ENCODE peak calls at places on chromosomes 16 and 17, in five cellular contexts. O is cortex of kidney; Q is amniotic epithelial cell; Y is mesenteric fat pad; S is stimulated activated naive CD4-positive, alpha-beta T cell. T is an unnamed sample.

GRCh38 chr17:36861531-36861930 is 75.7 kb upstream of the LHX1 start:
- DNase-seq in O (no peak), S (no peak), Y (no peak), Q (no peak), T (no peak)

GRCh38 chr17:44269795-44270320 is 1.9 kb upstream of the SLC4A1 start:
- DNase-seq in O (no peak), Y (no peak), S (no peak), Q (no peak), T (no peak)

GRCh38 chr17:14499976-14500375 is 199.1 kb downstream of the HS3ST3B1 start:
- DNase-seq in S (no peak), Y (no peak), Q (no peak), O (no peak), T (no peak)

GRCh38 chr16:75087040-75087979 is 29.3 kb downstream of the LDHD start:
- DNase-seq in S (no peak), Q (peak), O (no peak), Y (no peak), T (no peak)

GRCh38 chr16:21264226-21265036 is 13.7 kb downstream of the CRYM start:
- DNase-seq in O (no peak), Y (no peak), S (no peak), Q (no peak), T (no peak)

GRCh38 chr16:85430523-85431381 is 182.4 kb upstream of the GSE1 start:
- DNase-seq in Y (no peak), S (no peak), Q (no peak), O (no peak), T (no peak)

GRCh38 chr16:82651921-82652601 is 25.3 kb downstream of the CDH13 start:
- DNase-seq in S (no peak), Y (no peak), Q (no peak), O (no peak), T (no peak)

GRCh38 chr17:19647697-19648474 is 665 bp upstream of the ALDH3A2 start:
- DNase-seq in Y (peak), S (peak), O (no peak), Q (peak), T (no peak)

GRCh38 chr17:33371377-33371776 is 78.3 kb upstream of the ASIC2 start:
- DNase-seq in S (no peak), Q (no peak), Y (no peak), O (no peak), T (no peak)

GRCh38 chr17:64202683-64203430 is 60.2 kb downstream of the TEX2 start:
- DNase-seq in Q (peak), O (no peak), Y (no peak), S (no peak), T (no peak)

GRCh38 chr16:10033561-10033960 is 148.7 kb downstream of the GRIN2A start:
- DNase-seq in S (no peak), O (no peak), Q (no peak), Y (no peak), T (no peak)

GRCh38 chr16:48158296-48158695 is 2.5 kb upstream of the ABCC12 start:
- DNase-seq in S (no peak), Q (peak), O (no peak), Y (no peak), T (no peak)

GRCh38 chr16:86901483-86901882 is 323.1 kb downstream of the FOXL1 start:
- DNase-seq in O (no peak), Q (peak), Y (peak), S (no peak), T (no peak)

GRCh38 chr17:57995076-57995956 is 7.3 kb upstream of the VEZF1 start:
- DNase-seq in Q (peak), S (peak), O (no peak), Y (no peak), T (no peak)

GRCh38 chr16:28156031-28156680 is 55.6 kb downstream of the XPO6 start:
- DNase-seq in Q (no peak), S (no peak), O (no peak), Y (no peak), T (no peak)

GRCh38 chr17:35160354-35161201 is 13.0 kb downstream of the UNC45B start:
- DNase-seq in S (peak), O (no peak), Y (no peak), Q (no peak), T (no peak)

GRCh38 chr16:12260647-12261262 is 284.2 kb downstream of the SNX29 start:
- DNase-seq in S (no peak), Y (no peak), O (no peak), Q (no peak), T (no peak)

GRCh38 chr17:58506354-58507080 is 7.9 kb downstream of the MTMR4 start:
- DNase-seq in S (no peak), O (no peak), Y (peak), Q (no peak), T (no peak)

GRCh38 chr16:53435066-53435688 is 906 bp downstream of the RBL2 start:
- DNase-seq in O (no peak), Y (no peak), Q (peak), S (peak), T (no peak)

GRCh38 chr16:48620445-48620844 is 10.5 kb upstream of the N4BP1 start:
- DNase-seq in O (no peak), Y (no peak), Q (no peak), S (no peak), T (no peak)

GRCh38 chr17:81192386-81193050 is 26.5 kb upstream of the AATK start:
- DNase-seq in O (no peak), Y (no peak), S (no peak), Q (no peak), T (no peak)

GRCh38 chr17:73156166-73156840 is 8.5 kb upstream of the SSTR2 start:
- DNase-seq in Y (no peak), Q (peak), S (peak), O (no peak), T (no peak)

GRCh38 chr16:12390644-12391043 is 413.0 kb downstream of the CPPED1 start:
- DNase-seq in S (no peak), Q (peak), Y (no peak), O (no peak), T (no peak)

GRCh38 chr16:53933407-53933806 is 229.5 kb downstream of the FTO start:
- DNase-seq in Y (no peak), S (no peak), Q (no peak), O (no peak), T (no peak)

GRCh38 chr17:39402890-39403605 is 1.6 kb upstream of the FBXL20 start:
- DNase-seq in O (no peak), S (no peak), Q (no peak), Y (no peak), T (no peak)

GRCh38 chr17:29722411-29723198 is 99.9 kb upstream of the CORO6 start:
- DNase-seq in S (peak), O (no peak), Y (no peak), Q (peak), T (no peak)

GRCh38 chr17:35684046-35684802 is 47.2 kb upstream of the RASL10B start:
- DNase-seq in O (no peak), Q (peak), S (no peak), Y (no peak), T (no peak)